ENCODE peak calls at places on chromosomes 1 and 21, in six cellular contexts. F, O, W, U, L and Z are unnamed samples.

GRCh38 chr1:9539829-9540550 is 725 bp downstream of the SLC25A33 start:
- DNase-seq in F (no peak), O (peak; percentile 24), W (peak; percentile 82), U (peak; percentile 43), L (peak; percentile 47), Z (peak; percentile 53)

GRCh38 chr21:17388226-17388625 is 124.6 kb upstream of the CXADR start:
- DNase-seq in F (peak; percentile 3), O (no peak), W (no peak), U (no peak), L (no peak), Z (no peak)

GRCh38 chr1:6188466-6188865 is 8.3 kb upstream of the CHD5 start:
- DNase-seq in F (no peak), O (no peak), W (no peak), U (no peak), L (no peak), Z (no peak)

GRCh38 chr21:29436143-29436542 is 137.4 kb downstream of the BACH1 start:
- DNase-seq in F (no peak), O (peak; percentile 30), W (no peak), U (no peak), L (peak; percentile 81), Z (no peak)

GRCh38 chr1:231534703-231535159 is 6.3 kb downstream of the TSNAX start:
- DNase-seq in F (no peak), O (no peak), W (no peak), U (no peak), L (no peak), Z (no peak)

GRCh38 chr1:48938975-48939374 is 162.3 kb upstream of the BEND5 start:
- DNase-seq in F (no peak), O (no peak), W (no peak), U (no peak), L (no peak), Z (no peak)

GRCh38 chr21:27715131-27715530 is 748.2 kb upstream of the ADAMTS5 start:
- DNase-seq in F (peak; percentile 9), O (no peak), W (no peak), U (no peak), L (no peak), Z (no peak)

GRCh38 chr1:5991784-5992033 is 516 bp downstream of the NPHP4 start:
- DNase-seq in F (peak; percentile 73), O (peak; percentile 4), W (peak; percentile 76), U (no peak), L (no peak), Z (no peak)